ENCODE peak calls at places on chromosomes 12 and 14, in eight cellular contexts. R is HCEC 1CT; U is kidney tubule cell; P is globus pallidus; Y is tibial artery; S is naive thymus-derived CD8-positive, alpha-beta T cell; F is GDM1; H is HEK293T. W is an unnamed sample.

GRCh38 chr14:19729763-19730162 is 13.6 kb upstream of the OR4Q3 start:
- DNase-seq in R (no peak), U (no peak), P (no peak), Y (no peak), S (no peak), F (no peak), H (no peak), W (no peak)

GRCh38 chr14:53035796-53036195 is 84.9 kb upstream of the FERMT2 start:
- DNase-seq in R (peak), U (no peak), P (no peak), Y (no peak), S (no peak), F (no peak), H (no peak), W (no peak)

GRCh38 chr12:119288559-119288958 is 46.0 kb upstream of the CCDC60 start:
- DNase-seq in R (no peak), U (no peak), P (no peak), Y (no peak), S (no peak), F (no peak), H (no peak), W (no peak)

GRCh38 chr12:43893670-43894069 is 57.8 kb downstream of the TMEM117 start:
- DNase-seq in R (peak), U (peak), P (no peak), Y (no peak), S (no peak), F (no peak), H (no peak), W (peak)

GRCh38 chr12:128980623-128981022 is 127.3 kb downstream of the GLT1D1 start:
- DNase-seq in R (no peak), U (no peak), P (no peak), Y (no peak), S (no peak), F (no peak), H (no peak), W (no peak)

GRCh38 chr12:93892431-93893210 is 215.4 kb downstream of the CRADD start:
- DNase-seq in R (no peak), U (no peak), P (peak), Y (no peak), S (no peak), F (no peak), H (no peak), W (no peak)

GRCh38 chr12:47349770-47350408 is 270.1 kb upstream of the AMIGO2 start:
- DNase-seq in R (no peak), U (no peak), P (no peak), Y (no peak), S (no peak), F (no peak), H (no peak), W (no peak)

GRCh38 chr12:32501835-32502333 is 102.5 kb downstream of the FGD4 start:
- DNase-seq in R (peak), U (peak), P (peak), Y (no peak), S (no peak), F (no peak), H (peak), W (peak)

GRCh38 chr12:77772606-77773298 is 57.9 kb upstream of the NAV3 start:
- DNase-seq in R (no peak), U (no peak), P (no peak), Y (no peak), S (no peak), F (no peak), H (no peak), W (no peak)

GRCh38 chr14:65387171-65387570 is 25.4 kb upstream of the FUT8 start:
- DNase-seq in R (no peak), U (no peak), P (no peak), Y (no peak), S (no peak), F (no peak), H (no peak), W (no peak)

GRCh38 chr12:125249066-125249824 is 184.0 kb downstream of the AACS start:
- DNase-seq in R (no peak), U (no peak), P (no peak), Y (no peak), S (no peak), F (no peak), H (no peak), W (no peak)

GRCh38 chr12:109027767-109028166 is 6.9 kb upstream of the SVOP start:
- DNase-seq in R (peak), U (no peak), P (no peak), Y (no peak), S (no peak), F (no peak), H (no peak), W (peak)

GRCh38 chr12:50112456-50113218 is 601 bp downstream of the COX14 start:
- DNase-seq in R (peak), U (peak), P (no peak), Y (no peak), S (no peak), F (peak), H (peak), W (peak)

GRCh38 chr12:38411426-38411825 is 94.9 kb downstream of the ALG10B start:
- DNase-seq in R (no peak), U (no peak), P (no peak), Y (no peak), S (no peak), F (no peak), H (no peak), W (no peak)

GRCh38 chr14:34029921-34030334 is 79.1 kb upstream of the EGLN3 start:
- DNase-seq in R (no peak), U (no peak), P (no peak), Y (no peak), S (no peak), F (no peak), H (peak), W (no peak)

GRCh38 chr12:52390739-52391617 is 5.5 kb upstream of the KRT84 start:
- DNase-seq in R (no peak), U (peak), P (peak), Y (no peak), S (no peak), F (no peak), H (peak), W (no peak)

GRCh38 chr12:114834621-114835020 is 150.6 kb upstream of the TBX3 start:
- DNase-seq in R (peak), U (peak), P (no peak), Y (no peak), S (no peak), F (no peak), H (no peak), W (no peak)

GRCh38 chr12:109693653-109694224 is 19.9 kb upstream of the FAM222A start:
- DNase-seq in R (no peak), U (no peak), P (no peak), Y (no peak), S (no peak), F (no peak), H (no peak), W (no peak)

GRCh38 chr12:24769682-24770081 is 179.2 kb downstream of the BCAT1 start:
- DNase-seq in R (no peak), U (no peak), P (no peak), Y (no peak), S (no peak), F (no peak), H (no peak), W (no peak)

GRCh38 chr12:15996254-15996653 is 85.1 kb downstream of the DERA start:
- DNase-seq in R (no peak), U (peak), P (peak), Y (no peak), S (no peak), F (no peak), H (no peak), W (peak)